ENCODE peak calls at places on chromosomes 11 and 22, in eight cellular contexts. One of them, this sample, is unnamed.

GRCh38 chr11:107457558-107458271 is at the start of gene CWF19L2:
- DNase-seq in NCI-H1694 treated with DMSO at 0.1 percent for 48 hours: peak
- DNase-seq in transverse colon: peak
- DNase-seq in heart left ventricle: peak
- DNase-seq in T-helper 22 cell: peak
- DNase-seq in IMR-90: peak
- DNase-seq in Calu3: peak
- DNase-seq in left lung: peak
- DNase-seq in this sample: peak

GRCh38 chr22:43789452-43789851 is 22.7 kb downstream of the EFCAB6 start:
- DNase-seq in NCI-H1694 treated with DMSO at 0.1 percent for 48 hours: peak
- DNase-seq in transverse colon: peak
- DNase-seq in heart left ventricle: peak
- DNase-seq in T-helper 22 cell: no peak
- DNase-seq in IMR-90: peak
- DNase-seq in Calu3: peak
- DNase-seq in left lung: peak
- DNase-seq in this sample: no peak

GRCh38 chr22:27992294-27993165 is 73.5 kb upstream of the PITPNB start:
- DNase-seq in NCI-H1694 treated with DMSO at 0.1 percent for 48 hours: no peak
- DNase-seq in transverse colon: no peak
- DNase-seq in heart left ventricle: peak
- DNase-seq in T-helper 22 cell: no peak
- DNase-seq in IMR-90: no peak
- DNase-seq in Calu3: no peak
- DNase-seq in left lung: peak
- DNase-seq in this sample: no peak

GRCh38 chr22:39574779-39575551 is 4.4 kb downstream of the CACNA1I start:
- DNase-seq in NCI-H1694 treated with DMSO at 0.1 percent for 48 hours: no peak
- DNase-seq in transverse colon: no peak
- DNase-seq in heart left ventricle: no peak
- DNase-seq in T-helper 22 cell: no peak
- DNase-seq in IMR-90: peak
- DNase-seq in Calu3: peak
- DNase-seq in left lung: peak
- DNase-seq in this sample: no peak

GRCh38 chr11:108857382-108857781 is 192.5 kb downstream of the DDX10 start:
- DNase-seq in NCI-H1694 treated with DMSO at 0.1 percent for 48 hours: no peak
- DNase-seq in transverse colon: no peak
- DNase-seq in heart left ventricle: peak
- DNase-seq in T-helper 22 cell: no peak
- DNase-seq in IMR-90: no peak
- DNase-seq in Calu3: no peak
- DNase-seq in left lung: no peak
- DNase-seq in this sample: no peak

GRCh38 chr11:79060081-79060480 is 380.7 kb downstream of the TENM4 start:
- DNase-seq in NCI-H1694 treated with DMSO at 0.1 percent for 48 hours: no peak
- DNase-seq in transverse colon: no peak
- DNase-seq in heart left ventricle: no peak
- DNase-seq in T-helper 22 cell: no peak
- DNase-seq in IMR-90: no peak
- DNase-seq in Calu3: no peak
- DNase-seq in left lung: no peak
- DNase-seq in this sample: no peak

GRCh38 chr22:31561238-31561887 is 65.0 kb downstream of the SFI1 start:
- DNase-seq in NCI-H1694 treated with DMSO at 0.1 percent for 48 hours: peak
- DNase-seq in transverse colon: peak
- DNase-seq in heart left ventricle: peak
- DNase-seq in T-helper 22 cell: no peak
- DNase-seq in IMR-90: peak
- DNase-seq in Calu3: peak
- DNase-seq in left lung: peak
- DNase-seq in this sample: peak

GRCh38 chr11:123677510-123677909 is 23.1 kb upstream of the SCN3B start:
- DNase-seq in NCI-H1694 treated with DMSO at 0.1 percent for 48 hours: no peak
- DNase-seq in transverse colon: no peak
- DNase-seq in heart left ventricle: no peak
- DNase-seq in T-helper 22 cell: no peak
- DNase-seq in IMR-90: no peak
- DNase-seq in Calu3: no peak
- DNase-seq in left lung: no peak
- DNase-seq in this sample: no peak

GRCh38 chr22:33952776-33953175 is 32.5 kb upstream of the LARGE1 start:
- DNase-seq in NCI-H1694 treated with DMSO at 0.1 percent for 48 hours: no peak
- DNase-seq in transverse colon: no peak
- DNase-seq in heart left ventricle: no peak
- DNase-seq in T-helper 22 cell: no peak
- DNase-seq in IMR-90: no peak
- DNase-seq in Calu3: no peak
- DNase-seq in left lung: no peak
- DNase-seq in this sample: no peak

This sample was measured in pancreas.